ENCODE peak calls at places on chromosome 9, in nine cellular contexts. K is naive thymus-derived CD8-positive, alpha-beta T cell; W is KBM-7; B is T-cell; G is NCI-H460; Z is GM20000; T is body of pancreas; Y is NCI-H1092; E is activated CD8-positive, alpha-beta memory T cell treated with anti-CD3 and anti-CD28 coated beads, Interleukin-2, amount 10 ng/mL, durations not matched to agents 7 days and 5 days. H is an unnamed sample.

GRCh38 chr9:23638837-23639426 is 187.1 kb downstream of the ELAVL2 start:
- DNase-seq in G (no peak), Y (no peak), E (no peak), B (no peak), W (no peak), K (no peak), Z (no peak), T (no peak), H (no peak)

GRCh38 chr9:124454296-124454695 is 4.0 kb downstream of the ADGRD2 start:
- DNase-seq in Y (no peak), B (no peak), W (no peak), E (no peak), T (no peak), K (no peak), Z (no peak), G (no peak), H (no peak)

GRCh38 chr9:3828495-3828894 is 302.7 kb upstream of the RFX3 start:
- DNase-seq in G (no peak), K (no peak), W (no peak), Z (no peak), T (no peak), Y (no peak), E (no peak), B (no peak), H (no peak)

GRCh38 chr9:76107487-76107886 is 217.0 kb downstream of the PCSK5 start:
- DNase-seq in Y (no peak), E (no peak), B (no peak), K (no peak), T (no peak), W (no peak), G (no peak), Z (no peak), H (no peak)

GRCh38 chr9:15182755-15183154 is 124.3 kb downstream of the TTC39B start:
- DNase-seq in E (no peak), B (no peak), K (no peak), G (no peak), Z (no peak), W (no peak), Y (no peak), T (no peak), H (no peak)

GRCh38 chr9:129183495-129184308 is 5.6 kb upstream of the IER5L start:
- DNase-seq in K (no peak), W (no peak), Z (no peak), B (no peak), G (no peak), T (no peak), E (no peak), Y (no peak), H (peak)

GRCh38 chr9:132985489-132985888 is 7.0 kb downstream of the GFI1B start:
- DNase-seq in T (no peak), K (no peak), E (no peak), Z (no peak), G (no peak), B (no peak), Y (no peak), W (no peak), H (no peak)

GRCh38 chr9:6631207-6631512 is 14.4 kb downstream of the GLDC start:
- DNase-seq in E (no peak), G (no peak), Z (no peak), Y (no peak), T (no peak), B (no peak), K (no peak), W (no peak), H (no peak)

GRCh38 chr9:114869845-114870244 is 60.5 kb downstream of the TNFSF8 start:
- DNase-seq in K (no peak), Z (no peak), E (peak), T (no peak), G (no peak), Y (no peak), W (no peak), B (no peak), H (peak)

H was measured in OCI-LY7.